ENCODE peak calls at places on chromosomes 6 and 20, in five cellular contexts. One of them, this sample, is unnamed.

GRCh38 chr6:137202078-137202477 is 17.1 kb downstream of the IFNGR1 start:
- DNase-seq in heart right ventricle: no peak
- DNase-seq in colonic mucosa: no peak
- DNase-seq in GM06990: no peak
- DNase-seq in AG09309: no peak
- DNase-seq in this sample: no peak

GRCh38 chr6:2344319-2344905 is 99.0 kb upstream of the GMDS start:
- DNase-seq in heart right ventricle: no peak
- DNase-seq in colonic mucosa: no peak
- DNase-seq in GM06990: no peak
- DNase-seq in AG09309: no peak
- DNase-seq in this sample: no peak

GRCh38 chr6:117463762-117464665 is 18.5 kb upstream of the DCBLD1 start:
- DNase-seq in heart right ventricle: no peak
- DNase-seq in colonic mucosa: no peak
- DNase-seq in GM06990: no peak
- DNase-seq in AG09309: no peak
- DNase-seq in this sample: peak; percentile 68

GRCh38 chr6:138944412-138944811 is 43.6 kb downstream of the REPS1 start:
- DNase-seq in heart right ventricle: no peak
- DNase-seq in colonic mucosa: no peak
- DNase-seq in GM06990: no peak
- DNase-seq in AG09309: no peak
- DNase-seq in this sample: peak; percentile 75

GRCh38 chr6:41706876-41707564 is 28.4 kb downstream of the TFEB start:
- DNase-seq in heart right ventricle: no peak
- DNase-seq in colonic mucosa: no peak
- DNase-seq in GM06990: no peak
- DNase-seq in AG09309: no peak
- DNase-seq in this sample: peak; percentile 62

GRCh38 chr6:79895382-79896100 is 51.8 kb downstream of the ELOVL4 start:
- DNase-seq in heart right ventricle: no peak
- DNase-seq in colonic mucosa: no peak
- DNase-seq in GM06990: no peak
- DNase-seq in AG09309: no peak
- DNase-seq in this sample: no peak

GRCh38 chr20:58229198-58229802 is 847 bp upstream of the ANKRD60 start:
- DNase-seq in heart right ventricle: no peak
- DNase-seq in colonic mucosa: no peak
- DNase-seq in GM06990: no peak
- DNase-seq in AG09309: no peak
- DNase-seq in this sample: no peak

GRCh38 chr6:157326979-157327378 is 3.7 kb upstream of the TMEM242 start:
- DNase-seq in heart right ventricle: no peak
- DNase-seq in colonic mucosa: no peak
- DNase-seq in GM06990: no peak
- DNase-seq in AG09309: no peak
- DNase-seq in this sample: peak; percentile 60

GRCh38 chr6:46628498-46628897 is 24.1 kb downstream of the CYP39A1 start:
- DNase-seq in heart right ventricle: no peak
- DNase-seq in colonic mucosa: no peak
- DNase-seq in GM06990: no peak
- DNase-seq in AG09309: no peak
- DNase-seq in this sample: no peak

GRCh38 chr6:84897874-84898635 is 133.7 kb upstream of the TBX18 start:
- DNase-seq in heart right ventricle: no peak
- DNase-seq in colonic mucosa: no peak
- DNase-seq in GM06990: no peak
- DNase-seq in AG09309: no peak
- DNase-seq in this sample: peak; percentile 91

GRCh38 chr20:60268502-60268901 is 310.3 kb downstream of the CDH26 start:
- DNase-seq in heart right ventricle: no peak
- DNase-seq in colonic mucosa: no peak
- DNase-seq in GM06990: no peak
- DNase-seq in AG09309: no peak
- DNase-seq in this sample: no peak

GRCh38 chr6:13273931-13274706 is 54.2 kb downstream of the TBC1D7 start:
- DNase-seq in heart right ventricle: no peak
- DNase-seq in colonic mucosa: peak; percentile 30
- DNase-seq in GM06990: peak; percentile 78
- DNase-seq in AG09309: no peak
- DNase-seq in this sample: no peak

GRCh38 chr6:42761287-42762067 is 15.6 kb upstream of the TBCC start:
- DNase-seq in heart right ventricle: no peak
- DNase-seq in colonic mucosa: no peak
- DNase-seq in GM06990: no peak
- DNase-seq in AG09309: no peak
- DNase-seq in this sample: no peak

GRCh38 chr6:1669996-1670395 is 60.3 kb downstream of the FOXC1 start:
- DNase-seq in heart right ventricle: no peak
- DNase-seq in colonic mucosa: no peak
- DNase-seq in GM06990: peak; percentile 41
- DNase-seq in AG09309: no peak
- DNase-seq in this sample: no peak

GRCh38 chr6:36139991-36140710 is 9.8 kb downstream of the MAPK13 start:
- DNase-seq in heart right ventricle: no peak
- DNase-seq in colonic mucosa: no peak
- DNase-seq in GM06990: no peak
- DNase-seq in AG09309: no peak
- DNase-seq in this sample: no peak

GRCh38 chr20:62639765-62640164 is 2.5 kb upstream of the SLCO4A1 start:
- DNase-seq in heart right ventricle: no peak
- DNase-seq in colonic mucosa: no peak
- DNase-seq in GM06990: no peak
- DNase-seq in AG09309: no peak
- DNase-seq in this sample: no peak

GRCh38 chr6:30007132-30007764 is 53.8 kb upstream of the POLR1H start:
- DNase-seq in heart right ventricle: no peak
- DNase-seq in colonic mucosa: peak; percentile 66
- DNase-seq in GM06990: no peak
- DNase-seq in AG09309: no peak
- DNase-seq in this sample: no peak

GRCh38 chr20:34528921-34529297 is 12.7 kb downstream of the DYNLRB1 start:
- DNase-seq in heart right ventricle: peak; percentile 53
- DNase-seq in colonic mucosa: no peak
- DNase-seq in GM06990: no peak
- DNase-seq in AG09309: no peak
- DNase-seq in this sample: peak; percentile 16

GRCh38 chr20:63544241-63544957 is 3.1 kb downstream of the SRMS start:
- DNase-seq in heart right ventricle: no peak
- DNase-seq in colonic mucosa: no peak
- DNase-seq in GM06990: no peak
- DNase-seq in AG09309: no peak
- DNase-seq in this sample: no peak

GRCh38 chr6:142844065-142844755 is 100.8 kb downstream of the HIVEP2 start:
- DNase-seq in heart right ventricle: no peak
- DNase-seq in colonic mucosa: no peak
- DNase-seq in GM06990: no peak
- DNase-seq in AG09309: peak; percentile 33
- DNase-seq in this sample: no peak

GRCh38 chr6:137776256-137776655 is 90.8 kb upstream of the TNFAIP3 start:
- DNase-seq in heart right ventricle: no peak
- DNase-seq in colonic mucosa: no peak
- DNase-seq in GM06990: no peak
- DNase-seq in AG09309: no peak
- DNase-seq in this sample: no peak

GRCh38 chr6:16184129-16184528 is 54.3 kb upstream of the GMPR start:
- DNase-seq in heart right ventricle: no peak
- DNase-seq in colonic mucosa: peak; percentile 42
- DNase-seq in GM06990: no peak
- DNase-seq in AG09309: no peak
- DNase-seq in this sample: peak; percentile 56

GRCh38 chr20:3889489-3890409 is 562 bp downstream of the PANK2 start:
- DNase-seq in heart right ventricle: peak; percentile 40
- DNase-seq in colonic mucosa: peak; percentile 63
- DNase-seq in GM06990: peak; percentile 77
- DNase-seq in AG09309: no peak
- DNase-seq in this sample: no peak

GRCh38 chr6:75065524-75065923 is 140.3 kb downstream of the COL12A1 start:
- DNase-seq in heart right ventricle: peak; percentile 9
- DNase-seq in colonic mucosa: no peak
- DNase-seq in GM06990: no peak
- DNase-seq in AG09309: peak; percentile 48
- DNase-seq in this sample: peak; percentile 58

GRCh38 chr6:97765480-97765879 is 482.5 kb upstream of the MMS22L start:
- DNase-seq in heart right ventricle: no peak
- DNase-seq in colonic mucosa: no peak
- DNase-seq in GM06990: no peak
- DNase-seq in AG09309: no peak
- DNase-seq in this sample: peak; percentile 1

GRCh38 chr6:29426654-29427053 is 11.9 kb downstream of the OR12D1 start:
- DNase-seq in heart right ventricle: no peak
- DNase-seq in colonic mucosa: no peak
- DNase-seq in GM06990: no peak
- DNase-seq in AG09309: no peak
- DNase-seq in this sample: no peak

GRCh38 chr6:115474443-115475041 is 586.1 kb downstream of the FRK start:
- DNase-seq in heart right ventricle: no peak
- DNase-seq in colonic mucosa: no peak
- DNase-seq in GM06990: no peak
- DNase-seq in AG09309: no peak
- DNase-seq in this sample: no peak

GRCh38 chr6:21666788-21667681 is 73.5 kb downstream of the SOX4 start:
- DNase-seq in heart right ventricle: peak; percentile 13
- DNase-seq in colonic mucosa: peak; percentile 23
- DNase-seq in GM06990: peak; percentile 15
- DNase-seq in AG09309: no peak
- DNase-seq in this sample: peak; percentile 11

GRCh38 chr6:108635505-108636226 is 74.9 kb downstream of the FOXO3 start:
- DNase-seq in heart right ventricle: no peak
- DNase-seq in colonic mucosa: no peak
- DNase-seq in GM06990: no peak
- DNase-seq in AG09309: no peak
- DNase-seq in this sample: no peak

GRCh38 chr6:105646391-105646867 is 243.5 kb upstream of the PREP start:
- DNase-seq in heart right ventricle: no peak
- DNase-seq in colonic mucosa: no peak
- DNase-seq in GM06990: peak; percentile 81
- DNase-seq in AG09309: no peak
- DNase-seq in this sample: no peak

GRCh38 chr6:105645166-105645565 is 242.3 kb upstream of the PREP start:
- DNase-seq in heart right ventricle: no peak
- DNase-seq in colonic mucosa: no peak
- DNase-seq in GM06990: no peak
- DNase-seq in AG09309: no peak
- DNase-seq in this sample: no peak

GRCh38 chr6:105642708-105643107 is 239.8 kb upstream of the PREP start:
- DNase-seq in heart right ventricle: no peak
- DNase-seq in colonic mucosa: no peak
- DNase-seq in GM06990: no peak
- DNase-seq in AG09309: peak; percentile 73
- DNase-seq in this sample: no peak

GRCh38 chr6:105645958-105646357 is 243.1 kb upstream of the PREP start:
- DNase-seq in heart right ventricle: no peak
- DNase-seq in colonic mucosa: no peak
- DNase-seq in GM06990: no peak
- DNase-seq in AG09309: no peak
- DNase-seq in this sample: no peak

GRCh38 chr6:105644073-105644489 is 241.2 kb upstream of the PREP start:
- DNase-seq in heart right ventricle: no peak
- DNase-seq in colonic mucosa: no peak
- DNase-seq in GM06990: no peak
- DNase-seq in AG09309: no peak
- DNase-seq in this sample: no peak
- TF ChIP-seq CTCF in heart right ventricle: no peak
- TF ChIP-seq CTCF in colonic mucosa: no peak
- TF ChIP-seq CTCF in GM06990: no peak
- TF ChIP-seq CTCF in AG09309: no peak
- TF ChIP-seq CTCF in this sample: no peak

DNA sequence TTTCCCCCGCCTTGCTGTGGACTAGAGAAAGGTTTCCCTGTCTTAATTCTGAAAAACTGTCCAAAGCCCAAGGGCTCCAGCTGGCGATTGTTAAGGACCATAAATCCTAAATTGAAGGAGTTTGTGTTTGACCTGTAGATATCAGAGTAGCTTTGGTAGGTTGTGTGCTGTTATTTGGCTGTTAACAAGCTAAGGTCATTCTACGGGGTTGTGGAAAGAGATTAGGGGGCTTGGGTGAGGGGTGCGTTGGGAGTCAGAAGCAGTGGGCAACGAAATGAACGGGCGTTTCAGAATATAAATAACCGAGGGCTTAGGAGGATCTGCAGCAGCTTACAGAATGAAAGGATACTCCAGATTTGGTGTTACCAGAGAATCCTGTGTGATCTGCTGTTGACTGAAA is 32.6 kb upstream of the BTN3A2 start:
- DNase-seq in heart right ventricle: no peak
- DNase-seq in colonic mucosa: no peak
- DNase-seq in GM06990: no peak
- DNase-seq in AG09309: no peak
- DNase-seq in this sample: no peak
- H3K4me3 ChIP-seq in heart right ventricle: no peak overlapping the region
- H3K4me3 ChIP-seq in colonic mucosa: no peak overlapping the region
- H3K4me3 ChIP-seq in GM06990: peak overlapping the region; percentile 57
- H3K4me3 ChIP-seq in AG09309: no peak overlapping the region
- H3K4me3 ChIP-seq in this sample: no peak overlapping the region

GRCh38 chr20:19760371-19760721 is 2.3 kb downstream of the RIN2 start:
- DNase-seq in heart right ventricle: no peak
- DNase-seq in colonic mucosa: no peak
- DNase-seq in GM06990: no peak
- DNase-seq in AG09309: no peak
- DNase-seq in this sample: no peak

GRCh38 chr20:19756756-19757486 is 1.1 kb upstream of the RIN2 start:
- DNase-seq in heart right ventricle: no peak
- DNase-seq in colonic mucosa: no peak
- DNase-seq in GM06990: no peak
- DNase-seq in AG09309: no peak
- DNase-seq in this sample: no peak

GRCh38 chr20:19758888-19759331 is 852 bp downstream of the RIN2 start:
- DNase-seq in heart right ventricle: peak; percentile 84
- DNase-seq in colonic mucosa: peak; percentile 74
- DNase-seq in GM06990: no peak
- DNase-seq in AG09309: no peak
- DNase-seq in this sample: peak; percentile 60

GRCh38 chr20:19757973-19758887 is at the start of gene RIN2:
- DNase-seq in heart right ventricle: peak; percentile 94
- DNase-seq in colonic mucosa: no peak
- DNase-seq in GM06990: no peak
- DNase-seq in AG09309: no peak
- DNase-seq in this sample: peak; percentile 96

GRCh38 chr20:19757487-19757972 is 528 bp upstream of the RIN2 start:
- DNase-seq in heart right ventricle: peak; percentile 90
- DNase-seq in colonic mucosa: peak; percentile 94
- DNase-seq in GM06990: no peak
- DNase-seq in AG09309: no peak
- DNase-seq in this sample: peak; percentile 79
- TF ChIP-seq CTCF in heart right ventricle: no peak
- TF ChIP-seq CTCF in colonic mucosa: no peak
- TF ChIP-seq CTCF in GM06990: no peak
- TF ChIP-seq CTCF in AG09309: no peak
- TF ChIP-seq CTCF in this sample: no peak

DNA sequence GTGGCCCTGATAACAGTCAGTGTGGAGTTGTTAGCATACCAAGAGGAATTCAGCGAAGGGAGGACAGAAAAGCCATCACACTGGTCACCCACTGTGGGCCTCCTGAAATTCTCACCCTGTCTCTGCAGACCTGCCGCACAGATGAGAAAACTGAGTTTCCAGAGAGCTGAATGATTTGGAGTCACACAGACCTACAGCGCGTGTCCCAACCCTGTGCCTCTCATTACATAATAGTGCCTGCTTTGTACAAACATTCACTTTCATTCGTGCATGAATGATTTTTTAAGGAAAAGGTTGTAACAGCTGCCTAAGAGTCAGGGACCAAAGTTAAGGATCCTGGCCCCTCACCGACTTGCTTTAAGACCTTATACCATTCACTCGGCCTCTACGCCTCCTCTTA is 62.7 kb downstream of the THBS2 start:
- DNase-seq in heart right ventricle: no peak
- DNase-seq in colonic mucosa: no peak
- DNase-seq in GM06990: no peak
- DNase-seq in AG09309: no peak
- DNase-seq in this sample: no peak
- H3K4me3 ChIP-seq in heart right ventricle: no peak overlapping the region
- H3K4me3 ChIP-seq in colonic mucosa: no peak overlapping the region
- H3K4me3 ChIP-seq in GM06990: no peak overlapping the region
- H3K4me3 ChIP-seq in AG09309: no peak overlapping the region
- H3K4me3 ChIP-seq in this sample: no peak overlapping the region

This sample was measured in fibroblast of pulmonary artery.